ENCODE peak calls at places on chromosomes 7 and 10, in five cellular contexts. H, W, B, T and N are unnamed samples.

GRCh38 chr10:60801538-60801937 is 23.3 kb downstream of the CDK1 start:
- DNase-seq in H (no peak), T (no peak), W (no peak), B (no peak), N (no peak)

GRCh38 chr10:26960308-26960707 is 99.5 kb upstream of the ABI1 start:
- DNase-seq in H (no peak), T (no peak), W (no peak), B (no peak), N (no peak)

GRCh38 chr7:30142710-30143109 is 7.9 kb downstream of the MTURN start:
- DNase-seq in B (peak), T (no peak), H (peak), W (no peak), N (no peak)

GRCh38 chr7:43824963-43825362 is 44.4 kb downstream of the MRPS24 start:
- DNase-seq in H (no peak), W (no peak), B (no peak), T (no peak), N (no peak)

GRCh38 chr10:98378722-98379121 is 36.3 kb downstream of the PYROXD2 start:
- DNase-seq in W (no peak), T (no peak), H (no peak), B (no peak), N (no peak)

GRCh38 chr7:115221484-115221883 is 299.6 kb downstream of the MDFIC start:
- DNase-seq in W (no peak), B (no peak), H (no peak), T (no peak), N (no peak)

GRCh38 chr10:57964371-57964770 is 303.3 kb downstream of the IPMK start:
- DNase-seq in T (no peak), B (peak), W (no peak), H (no peak), N (no peak)

GRCh38 chr7:106604303-106604918 is 56.5 kb downstream of the CCDC71L start:
- DNase-seq in T (no peak), B (no peak), H (no peak), W (no peak), N (no peak)

GRCh38 chr10:78642261-78642660 is 426.5 kb upstream of the ZMIZ1 start:
- DNase-seq in W (no peak), T (no peak), B (no peak), H (no peak), N (no peak)

GRCh38 chr10:23412223-23412622 is 26.7 kb upstream of the OTUD1 start:
- DNase-seq in H (no peak), B (peak), W (no peak), T (no peak), N (no peak)

GRCh38 chr10:96833220-96834001 is 1.3 kb downstream of the LCOR start:
- DNase-seq in W (peak), H (peak), T (peak), B (no peak), N (peak)

GRCh38 chr7:156975620-156976019 is 26.1 kb downstream of the NOM1 start:
- DNase-seq in H (peak), B (no peak), W (no peak), T (no peak), N (no peak)

GRCh38 chr7:1388936-1389335 is 70.3 kb downstream of the MICALL2 start:
- DNase-seq in T (no peak), W (no peak), B (no peak), H (no peak), N (peak)
- H3K4me3 ChIP-seq in T (no peak), W (no peak), B (no peak), H (no peak), N (no peak)

GRCh38 chr7:104410742-104411141 is 82.3 kb downstream of the LHFPL3 start:
- DNase-seq in H (no peak), B (no peak), T (no peak), W (no peak), N (no peak)
- H3K4me3 ChIP-seq in H (no peak), B (no peak), T (no peak), W (no peak), N (no peak)

GRCh38 chr10:68135922-68136718 is 26.8 kb downstream of the MYPN start:
- DNase-seq in T (no peak), H (peak), W (no peak), B (no peak), N (peak)

GRCh38 chr10:68135362-68135761 is 26.1 kb downstream of the MYPN start:
- DNase-seq in H (no peak), B (no peak), T (no peak), W (no peak), N (no peak)

GRCh38 chr10:68139451-68140272 is 30.4 kb downstream of the MYPN start:
- DNase-seq in T (no peak), H (no peak), W (no peak), B (no peak), N (no peak)

GRCh38 chr10:68138526-68138925 is 29.2 kb downstream of the MYPN start:
- DNase-seq in W (no peak), H (no peak), B (no peak), T (no peak), N (no peak)

GRCh38 chr10:68137174-68137573 is 27.9 kb downstream of the MYPN start:
- DNase-seq in T (no peak), W (no peak), B (no peak), H (no peak), N (no peak)
- H3K4me3 ChIP-seq in T (no peak), W (no peak), B (no peak), H (no peak), N (no peak)

DNA sequence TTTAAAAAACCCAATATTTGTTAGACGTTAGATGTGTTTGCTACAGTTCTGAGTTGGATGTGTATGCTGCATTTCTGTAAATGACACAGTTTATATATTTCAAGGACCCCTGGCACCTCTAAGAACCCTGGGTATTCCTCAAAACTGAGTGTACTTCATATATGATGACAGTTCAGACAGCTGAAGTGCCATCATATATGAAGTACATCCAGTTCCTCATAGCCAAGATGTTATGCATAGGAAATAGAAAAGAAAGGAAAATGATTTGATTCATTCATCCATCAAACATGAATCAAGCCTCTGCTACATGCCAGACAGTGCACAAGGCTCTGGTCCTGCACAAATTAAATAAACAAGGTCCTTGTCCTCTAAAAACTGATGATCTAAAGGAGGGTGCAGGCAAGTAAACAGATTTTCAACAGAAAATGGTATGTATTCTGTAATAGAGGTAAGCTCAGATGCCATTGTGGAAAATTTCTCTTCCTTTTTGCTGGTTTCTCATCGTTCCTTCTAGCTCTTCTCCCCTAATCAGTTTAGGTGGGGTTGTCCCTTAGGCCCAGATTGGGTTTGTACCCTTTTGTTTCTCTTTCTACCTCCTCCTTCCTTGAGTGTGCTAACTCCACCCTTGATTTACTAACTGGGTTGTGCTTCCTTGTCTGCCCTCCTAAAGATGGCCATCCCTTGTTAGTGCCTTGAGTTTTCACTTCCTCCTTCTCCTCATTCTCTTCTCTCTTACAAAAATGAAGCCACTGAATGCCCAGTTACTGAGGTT is 25.3 kb upstream of the SMIM30 start:
- DNase-seq in H (no peak), T (no peak), W (no peak), B (no peak), N (no peak)
- H3K4me3 ChIP-seq in H (no peak), T (no peak), W (no peak), B (no peak), N (no peak)